ENCODE peak calls at places on chromosomes 2 and 18, in four cellular contexts. Y is glutamatergic neuron, U is Caco-2, K is mesenchymal stem cell. T is an unnamed sample.

GRCh38 chr2:187748958-187749357 is 194.7 kb upstream of the TFPI start:
- DNase-seq in K (no peak), Y (no peak), U (no peak), T (no peak)

GRCh38 chr18:77140439-77141109 is 8.0 kb upstream of the MBP start:
- DNase-seq in Y (no peak), K (no peak), U (no peak), T (no peak)

GRCh38 chr2:46323671-46324207 is 26.5 kb downstream of the EPAS1 start:
- DNase-seq in K (peak; percentile 44), U (no peak), Y (no peak), T (peak; percentile 69)

GRCh38 chr2:239048771-239049170 is 200.9 kb downstream of the TWIST2 start:
- DNase-seq in K (no peak), U (no peak), Y (no peak), T (no peak)

GRCh38 chr2:225056330-225057073 is 14.2 kb upstream of the DOCK10 start:
- DNase-seq in U (no peak), K (peak; percentile 75), Y (no peak), T (peak; percentile 71)

GRCh38 chr18:63063171-63063570 is 256.4 kb downstream of the BCL2 start:
- DNase-seq in U (no peak), K (no peak), Y (no peak), T (peak; percentile 25)

GRCh38 chr2:109086743-109087020 is 42.3 kb upstream of the SH3RF3 start:
- DNase-seq in Y (no peak), K (no peak), U (no peak), T (no peak)

GRCh38 chr2:131659168-131659572 is 131.5 kb downstream of the CCDC74A start:
- DNase-seq in U (no peak), K (no peak), Y (no peak), T (no peak)

GRCh38 chr18:41226186-41226585 is 728.8 kb upstream of the PIK3C3 start:
- DNase-seq in Y (no peak), K (no peak), U (no peak), T (peak; percentile 15)

GRCh38 chr2:41879367-41879871 is 168.4 kb upstream of the PKDCC start:
- DNase-seq in K (peak; percentile 61), U (no peak), Y (peak; percentile 45), T (no peak)

GRCh38 chr2:15703365-15703869 is 111.7 kb downstream of the DDX1 start:
- DNase-seq in K (no peak), U (no peak), Y (no peak), T (no peak)

GRCh38 chr18:33673689-33674088 is 95.7 kb downstream of the ASXL3 start:
- DNase-seq in Y (no peak), U (no peak), K (no peak), T (no peak)

GRCh38 chr2:128274218-128274617 is 44.5 kb downstream of the HS6ST1 start:
- DNase-seq in K (no peak), Y (no peak), U (no peak), T (no peak)

GRCh38 chr2:8806885-8807701 is 30.3 kb downstream of the KIDINS220 start:
- DNase-seq in Y (no peak), U (no peak), K (no peak), T (no peak)

GRCh38 chr2:47783491-47784330 is 766 bp downstream of the MSH6 start:
- DNase-seq in K (peak; percentile 76), Y (peak; percentile 71), U (peak; percentile 89), T (peak; percentile 73)

GRCh38 chr2:120560330-120560729 is 175.3 kb upstream of the GLI2 start:
- DNase-seq in Y (no peak), U (no peak), K (no peak), T (no peak)

GRCh38 chr2:239245107-239245506 is 155.7 kb downstream of the HDAC4 start:
- DNase-seq in Y (no peak), K (no peak), U (no peak), T (no peak)

GRCh38 chr2:158726906-158727592 is 68.1 kb upstream of the DAPL1 start:
- DNase-seq in U (no peak), K (no peak), Y (no peak), T (no peak)

GRCh38 chr2:235757212-235757611 is 263.4 kb downstream of the AGAP1 start:
- DNase-seq in U (no peak), K (no peak), Y (no peak), T (no peak)

GRCh38 chr2:237923507-237924163 is 43.2 kb upstream of the UBE2F start:
- DNase-seq in K (peak; percentile 68), Y (peak; percentile 90), U (peak; percentile 49), T (peak; percentile 78)

GRCh38 chr2:3587432-3587831 is 7.5 kb upstream of the COLEC11 start:
- DNase-seq in U (no peak), K (no peak), Y (no peak), T (no peak)

GRCh38 chr18:72652990-72653593 is 109.0 kb upstream of the CBLN2 start:
- DNase-seq in K (peak; percentile 10), U (peak; percentile 47), Y (peak; percentile 82), T (peak; percentile 0)

GRCh38 chr2:232528746-232529445 is 2.9 kb downstream of the CHRND start:
- DNase-seq in K (no peak), Y (peak; percentile 14), U (no peak), T (no peak)

GRCh38 chr2:158325031-158325781 is 131.3 kb downstream of the CCDC148 start:
- DNase-seq in U (no peak), K (peak; percentile 42), Y (no peak), T (peak; percentile 81)

GRCh38 chr2:7452110-7452851 is 535.1 kb downstream of the RNF144A start:
- DNase-seq in Y (no peak), U (no peak), K (no peak), T (no peak)